ENCODE peak calls at places on chromosomes 13 and 19, in ten cellular contexts. J is ovary, P is A549, T is H1, D is transverse colon, R is uterus, O is spleen, K is body of pancreas, A is gastrocnemius medialis, Y is GM12892. F is an unnamed sample.
A peak's percentile ranks its signal among the peaks of the same experiment; 100 is the strongest.

GRCh38 chr19:35457173-35457572 is 9.1 kb downstream of the FFAR2 start:
- DNase-seq in J (no peak), P (no peak), T (no peak), D (no peak), R (no peak), O (no peak), K (no peak), A (no peak), Y (no peak), F (no peak)

GRCh38 chr19:16603090-16603489 is 24.9 kb downstream of the MED26 start:
- DNase-seq in J (no peak), P (no peak), T (no peak), D (no peak), R (no peak), O (no peak), K (no peak), A (no peak), Y (no peak), F (peak; percentile 51)

GRCh38 chr13:113162783-113163685 is 4.6 kb downstream of the PROZ start:
- DNase-seq in J (no peak), P (no peak), T (no peak), D (no peak), R (no peak), O (no peak), K (no peak), A (no peak), Y (no peak), F (no peak)

GRCh38 chr19:16180611-16181010 is 4.6 kb upstream of the FAM32A start:
- DNase-seq in J (no peak), P (no peak), T (no peak), D (no peak), R (no peak), O (no peak), K (no peak), A (no peak), Y (no peak), F (no peak)

GRCh38 chr13:32032780-32033179 is 1.2 kb downstream of the FRY start:
- DNase-seq in J (no peak), P (no peak), T (no peak), D (no peak), R (no peak), O (no peak), K (no peak), A (no peak), Y (no peak), F (no peak)

GRCh38 chr13:91058066-91058465 is 289.4 kb upstream of the MIR17HG start:
- DNase-seq in J (no peak), P (no peak), T (no peak), D (no peak), R (no peak), O (no peak), K (no peak), A (no peak), Y (no peak), F (no peak)

GRCh38 chr13:49124693-49125304 is 95.3 kb upstream of the MLNR start:
- DNase-seq in J (no peak), P (no peak), T (no peak), D (no peak), R (no peak), O (no peak), K (no peak), A (no peak), Y (no peak), F (no peak)

GRCh38 chr13:114102521-114103288 is 29.7 kb downstream of the RASA3 start:
- DNase-seq in J (peak; percentile 14), P (no peak), T (no peak), D (peak; percentile 6), R (peak; percentile 15), O (peak; percentile 74), K (peak; percentile 4), A (no peak), Y (no peak), F (no peak)

GRCh38 chr13:110818747-110819146 is 96.1 kb downstream of the ANKRD10 start:
- DNase-seq in J (no peak), P (no peak), T (peak; percentile 34), D (no peak), R (no peak), O (no peak), K (no peak), A (no peak), Y (no peak), F (no peak)

GRCh38 chr13:52187029-52187423 is 27.6 kb upstream of the NEK3 start:
- DNase-seq in J (no peak), P (no peak), T (no peak), D (no peak), R (no peak), O (no peak), K (no peak), A (no peak), Y (no peak), F (no peak)

GRCh38 chr13:25806304-25806974 is 245.4 kb downstream of the SHISA2 start:
- DNase-seq in J (no peak), P (no peak), T (no peak), D (no peak), R (no peak), O (no peak), K (no peak), A (no peak), Y (no peak), F (no peak)

GRCh38 chr19:18320865-18321728 is 1.8 kb downstream of the LSM4 start:
- DNase-seq in J (no peak), P (no peak), T (no peak), D (peak; percentile 87), R (no peak), O (no peak), K (no peak), A (no peak), Y (no peak), F (no peak)

GRCh38 chr13:92346046-92346445 is 880.6 kb upstream of the GPC6 start:
- DNase-seq in J (no peak), P (no peak), T (no peak), D (no peak), R (no peak), O (no peak), K (no peak), A (no peak), Y (no peak), F (no peak)

GRCh38 chr13:75656590-75656989 is 20.5 kb downstream of the LMO7 start:
- DNase-seq in J (no peak), P (no peak), T (no peak), D (no peak), R (no peak), O (no peak), K (no peak), A (no peak), Y (no peak), F (no peak)

DNA sequence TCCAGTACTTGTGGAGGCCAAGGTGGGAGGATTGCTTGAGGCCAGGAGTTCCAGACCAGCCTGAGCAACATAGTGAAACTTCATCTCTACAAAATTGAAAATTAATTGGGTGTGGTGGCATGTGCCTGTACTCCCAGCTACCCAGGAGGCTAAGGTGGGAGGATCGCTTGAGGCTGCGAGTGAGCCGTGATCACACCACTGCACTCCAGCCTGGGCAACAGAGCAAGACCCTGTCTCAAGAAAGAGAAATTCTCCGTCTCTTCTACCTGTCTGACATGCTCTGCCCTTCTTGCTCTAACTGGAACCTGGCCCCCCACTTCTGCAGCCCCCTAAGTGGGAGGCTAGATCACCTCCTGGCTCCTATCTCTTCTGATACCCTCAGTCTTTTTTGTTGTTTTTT is 7.4 kb downstream of the EIF3K start:
- DNase-seq in J (no peak), P (no peak), T (no peak), D (no peak), R (no peak), O (no peak), K (no peak), A (no peak), Y (no peak), F (no peak)
- TF ChIP-seq POLR2A in J (no peak), P (no peak), T (no peak), D (no peak), R (no peak), O (no peak), K (no peak), A (no peak), Y (no peak), F (no peak)

DNA sequence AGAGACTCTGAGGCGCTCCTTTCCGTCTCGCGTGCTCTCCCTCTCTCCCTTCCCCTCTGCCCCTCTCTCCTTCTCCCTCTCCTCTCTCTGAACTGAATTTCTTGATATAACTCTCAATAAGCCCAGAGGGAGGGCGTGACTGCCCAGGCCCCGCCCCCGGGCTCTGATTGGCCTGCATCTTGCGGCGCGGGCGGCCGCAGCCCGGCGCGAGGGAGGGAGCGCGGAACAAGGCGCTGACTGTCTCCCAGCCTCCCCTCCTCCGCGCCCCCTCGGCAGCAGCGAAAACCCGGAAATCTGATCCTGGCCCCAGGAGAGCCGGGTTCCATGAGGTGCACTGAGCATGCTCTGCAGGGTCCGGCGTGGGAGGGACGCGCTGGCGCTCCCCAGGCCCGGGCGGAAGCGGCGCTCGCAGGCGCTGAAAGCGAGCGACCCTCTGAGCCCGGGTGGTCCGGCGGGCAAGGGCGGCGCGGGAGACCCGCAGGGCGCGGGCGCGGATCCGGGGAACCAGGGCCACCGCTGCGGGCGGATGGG is at the start of gene PCDH9:
- DNase-seq in J (peak; percentile 93), P (peak; percentile 77), T (peak; percentile 97), D (peak; percentile 87), R (peak; percentile 96), O (peak; percentile 95), K (peak; percentile 97), A (peak; percentile 85), Y (peak; percentile 52), F (peak; percentile 92)
- TF ChIP-seq POLR2A in J (peak; percentile 38), P (peak; percentile 90), T (no peak), D (peak; percentile 54), R (peak; percentile 59), O (no peak), K (peak; percentile 83), A (peak; percentile 94), Y (no peak), F (peak; percentile 68)

GRCh38 chr19:55605637-55606470 is at the start of gene ZNF865:
- DNase-seq in J (peak; percentile 79), P (peak; percentile 88), T (peak; percentile 72), D (peak; percentile 86), R (peak; percentile 69), O (peak; percentile 89), K (peak; percentile 71), A (peak; percentile 73), Y (no peak), F (peak; percentile 69)
- TF ChIP-seq POLR2A in J (no peak), P (peak; percentile 39), T (no peak), D (no peak), R (no peak), O (no peak), K (no peak), A (peak; percentile 45), Y (no peak), F (no peak)

GRCh38 chr19:12596927-12597548 is 13.6 kb downstream of the ZNF490 start:
- DNase-seq in J (no peak), P (no peak), T (no peak), D (no peak), R (no peak), O (peak; percentile 59), K (no peak), A (no peak), Y (no peak), F (no peak)
- TF ChIP-seq POLR2A in J (no peak), P (no peak), T (no peak), D (no peak), R (no peak), O (no peak), K (no peak), A (no peak), Y (no peak), F (no peak)

F was measured in prostate gland.